ENCODE peak calls at places on chromosomes 6 and 20, in four cellular contexts. One of them, this sample, is unnamed.

GRCh38 chr6:3835055-3835731 is 14.0 kb upstream of the FAM50B start:
- DNase-seq in HepG2: peak; percentile 91
- DNase-seq in GM12878: no peak
- DNase-seq in HCT116: no peak
- DNase-seq in this sample: no peak

GRCh38 chr20:50014570-50015562 is 32.1 kb downstream of the SNAI1 start:
- DNase-seq in HepG2: no peak
- DNase-seq in GM12878: no peak
- DNase-seq in HCT116: no peak
- DNase-seq in this sample: peak; percentile 86

GRCh38 chr6:38774933-38775707 is 60.0 kb downstream of the DNAH8 start:
- DNase-seq in HepG2: no peak
- DNase-seq in GM12878: no peak
- DNase-seq in HCT116: no peak
- DNase-seq in this sample: no peak

GRCh38 chr6:112286010-112286409 is 31.6 kb upstream of the LAMA4 start:
- DNase-seq in HepG2: no peak
- DNase-seq in GM12878: peak; percentile 11
- DNase-seq in HCT116: no peak
- DNase-seq in this sample: peak; percentile 61

GRCh38 chr6:119343167-119343566 is 6.4 kb downstream of the MAN1A1 start:
- DNase-seq in HepG2: no peak
- DNase-seq in GM12878: no peak
- DNase-seq in HCT116: no peak
- DNase-seq in this sample: no peak

GRCh38 chr6:165661416-165662001 is 1.5 kb downstream of the PDE10A start:
- DNase-seq in HepG2: no peak
- DNase-seq in GM12878: no peak
- DNase-seq in HCT116: no peak
- DNase-seq in this sample: peak; percentile 51

GRCh38 chr6:167787896-167788530 is 38.7 kb upstream of the AFDN start:
- DNase-seq in HepG2: no peak
- DNase-seq in GM12878: no peak
- DNase-seq in HCT116: no peak
- DNase-seq in this sample: no peak

GRCh38 chr6:69379518-69379917 is 417.3 kb downstream of the LMBRD1 start:
- DNase-seq in HepG2: no peak
- DNase-seq in GM12878: no peak
- DNase-seq in HCT116: no peak
- DNase-seq in this sample: no peak

GRCh38 chr6:3382399-3383279 is 74.2 kb downstream of the SLC22A23 start:
- DNase-seq in HepG2: peak; percentile 94
- DNase-seq in GM12878: no peak
- DNase-seq in HCT116: peak; percentile 89
- DNase-seq in this sample: no peak

GRCh38 chr6:169070506-169071176 is 183.0 kb downstream of the THBS2 start:
- DNase-seq in HepG2: peak; percentile 26
- DNase-seq in GM12878: no peak
- DNase-seq in HCT116: peak; percentile 88
- DNase-seq in this sample: no peak

GRCh38 chr20:10291564-10292240 is 73.1 kb downstream of the SNAP25 start:
- DNase-seq in HepG2: no peak
- DNase-seq in GM12878: no peak
- DNase-seq in HCT116: no peak
- DNase-seq in this sample: peak; percentile 46

GRCh38 chr6:2763345-2763841 is 1.8 kb upstream of the WRNIP1 start:
- DNase-seq in HepG2: no peak
- DNase-seq in GM12878: no peak
- DNase-seq in HCT116: no peak
- DNase-seq in this sample: no peak

GRCh38 chr6:106046116-106046853 is 39.9 kb upstream of the PRDM1 start:
- DNase-seq in HepG2: peak; percentile 7
- DNase-seq in GM12878: no peak
- DNase-seq in HCT116: no peak
- DNase-seq in this sample: no peak

GRCh38 chr6:5220436-5220835 is 40.3 kb downstream of the LYRM4 start:
- DNase-seq in HepG2: no peak
- DNase-seq in GM12878: no peak
- DNase-seq in HCT116: no peak
- DNase-seq in this sample: no peak

GRCh38 chr20:32362924-32363364 is 4.8 kb downstream of the ASXL1 start:
- DNase-seq in HepG2: peak; percentile 54
- DNase-seq in GM12878: no peak
- DNase-seq in HCT116: no peak
- DNase-seq in this sample: no peak

GRCh38 chr6:90135672-90136071 is 161.0 kb downstream of the BACH2 start:
- DNase-seq in HepG2: no peak
- DNase-seq in GM12878: no peak
- DNase-seq in HCT116: no peak
- DNase-seq in this sample: no peak

GRCh38 chr6:124203106-124203811 is 399.6 kb downstream of the NKAIN2 start:
- DNase-seq in HepG2: no peak
- DNase-seq in GM12878: no peak
- DNase-seq in HCT116: no peak
- DNase-seq in this sample: no peak

GRCh38 chr6:89566011-89566775 is 72.4 kb downstream of the LYRM2 start:
- DNase-seq in HepG2: no peak
- DNase-seq in GM12878: no peak
- DNase-seq in HCT116: no peak
- DNase-seq in this sample: no peak

GRCh38 chr6:28710466-28711191 is 184.9 kb downstream of the GPX5 start:
- DNase-seq in HepG2: peak; percentile 59
- DNase-seq in GM12878: no peak
- DNase-seq in HCT116: no peak
- DNase-seq in this sample: no peak

GRCh38 chr6:113362542-113363430 is 494.4 kb upstream of the MARCKS start:
- DNase-seq in HepG2: no peak
- DNase-seq in GM12878: no peak
- DNase-seq in HCT116: no peak
- DNase-seq in this sample: no peak

GRCh38 chr20:23152902-23153301 is 66.8 kb upstream of the CD93 start:
- DNase-seq in HepG2: no peak
- DNase-seq in GM12878: no peak
- DNase-seq in HCT116: no peak
- DNase-seq in this sample: no peak

GRCh38 chr20:38132910-38133501 is 32.1 kb downstream of the TGM2 start:
- DNase-seq in HepG2: no peak
- DNase-seq in GM12878: no peak
- DNase-seq in HCT116: no peak
- DNase-seq in this sample: peak; percentile 21

GRCh38 chr20:45919536-45919933 is 7.6 kb upstream of the PLTP start:
- DNase-seq in HepG2: no peak
- DNase-seq in GM12878: no peak
- DNase-seq in HCT116: no peak
- DNase-seq in this sample: no peak

GRCh38 chr6:151675746-151676459 is 131.6 kb upstream of the ESR1 start:
- DNase-seq in HepG2: peak; percentile 64
- DNase-seq in GM12878: peak; percentile 11
- DNase-seq in HCT116: peak; percentile 57
- DNase-seq in this sample: peak; percentile 64

GRCh38 chr6:49888742-49889431 is 22.6 kb upstream of the CRISP1 start:
- DNase-seq in HepG2: no peak
- DNase-seq in GM12878: no peak
- DNase-seq in HCT116: no peak
- DNase-seq in this sample: no peak

GRCh38 chr20:64107736-64108457 is 532 bp upstream of the NPBWR2 start:
- DNase-seq in HepG2: no peak
- DNase-seq in GM12878: no peak
- DNase-seq in HCT116: no peak
- DNase-seq in this sample: no peak

GRCh38 chr6:119096683-119097310 is 18.3 kb upstream of the FAM184A start:
- DNase-seq in HepG2: no peak
- DNase-seq in GM12878: no peak
- DNase-seq in HCT116: no peak
- DNase-seq in this sample: no peak

GRCh38 chr20:32560989-32561830 is 23.9 kb downstream of the NOL4L start:
- DNase-seq in HepG2: no peak
- DNase-seq in GM12878: no peak
- DNase-seq in HCT116: no peak
- DNase-seq in this sample: no peak

GRCh38 chr6:72825265-72825918 is 203.5 kb downstream of the KCNQ5 start:
- DNase-seq in HepG2: no peak
- DNase-seq in GM12878: peak; percentile 1
- DNase-seq in HCT116: no peak
- DNase-seq in this sample: no peak

GRCh38 chr6:169019727-169020491 is 233.7 kb downstream of the THBS2 start:
- DNase-seq in HepG2: peak; percentile 28
- DNase-seq in GM12878: no peak
- DNase-seq in HCT116: no peak
- DNase-seq in this sample: no peak

GRCh38 chr20:52493177-52493711 is 301.7 kb upstream of the ZFP64 start:
- DNase-seq in HepG2: no peak
- DNase-seq in GM12878: no peak
- DNase-seq in HCT116: no peak
- DNase-seq in this sample: no peak

GRCh38 chr6:30990422-30991086 is 7.0 kb downstream of the MUC21 start:
- DNase-seq in HepG2: no peak
- DNase-seq in GM12878: no peak
- DNase-seq in HCT116: no peak
- DNase-seq in this sample: no peak

GRCh38 chr6:113122060-113122459 is 735.1 kb upstream of the MARCKS start:
- DNase-seq in HepG2: peak; percentile 25
- DNase-seq in GM12878: no peak
- DNase-seq in HCT116: peak; percentile 73
- DNase-seq in this sample: no peak

GRCh38 chr6:24529985-24530384 is 35.2 kb downstream of the ALDH5A1 start:
- DNase-seq in HepG2: no peak
- DNase-seq in GM12878: no peak
- DNase-seq in HCT116: no peak
- DNase-seq in this sample: peak; percentile 36

GRCh38 chr6:38193486-38194281 is 374.2 kb downstream of the ZFAND3 start:
- DNase-seq in HepG2: no peak
- DNase-seq in GM12878: no peak
- DNase-seq in HCT116: no peak
- DNase-seq in this sample: no peak

GRCh38 chr6:137588472-137588871 is 94.3 kb upstream of the OLIG3 start:
- DNase-seq in HepG2: peak; percentile 25
- DNase-seq in GM12878: no peak
- DNase-seq in HCT116: no peak
- DNase-seq in this sample: no peak

GRCh38 chr6:158610319-158610968 is 34.1 kb downstream of the DYNLT1 start:
- DNase-seq in HepG2: no peak
- DNase-seq in GM12878: no peak
- DNase-seq in HCT116: no peak
- DNase-seq in this sample: no peak

GRCh38 chr6:3226422-3227362 is 761 bp downstream of the TUBB2B start:
- DNase-seq in HepG2: no peak
- DNase-seq in GM12878: no peak
- DNase-seq in HCT116: no peak
- DNase-seq in this sample: peak; percentile 72

GRCh38 chr6:108960601-108961000 is 112.4 kb downstream of the ARMC2 start:
- DNase-seq in HepG2: no peak
- DNase-seq in GM12878: no peak
- DNase-seq in HCT116: no peak
- DNase-seq in this sample: no peak
- TF ChIP-seq RAD21 in HepG2: no peak
- TF ChIP-seq RAD21 in GM12878: no peak
- TF ChIP-seq RAD21 in HCT116: no peak
- TF ChIP-seq RAD21 in this sample: no peak

DNA sequence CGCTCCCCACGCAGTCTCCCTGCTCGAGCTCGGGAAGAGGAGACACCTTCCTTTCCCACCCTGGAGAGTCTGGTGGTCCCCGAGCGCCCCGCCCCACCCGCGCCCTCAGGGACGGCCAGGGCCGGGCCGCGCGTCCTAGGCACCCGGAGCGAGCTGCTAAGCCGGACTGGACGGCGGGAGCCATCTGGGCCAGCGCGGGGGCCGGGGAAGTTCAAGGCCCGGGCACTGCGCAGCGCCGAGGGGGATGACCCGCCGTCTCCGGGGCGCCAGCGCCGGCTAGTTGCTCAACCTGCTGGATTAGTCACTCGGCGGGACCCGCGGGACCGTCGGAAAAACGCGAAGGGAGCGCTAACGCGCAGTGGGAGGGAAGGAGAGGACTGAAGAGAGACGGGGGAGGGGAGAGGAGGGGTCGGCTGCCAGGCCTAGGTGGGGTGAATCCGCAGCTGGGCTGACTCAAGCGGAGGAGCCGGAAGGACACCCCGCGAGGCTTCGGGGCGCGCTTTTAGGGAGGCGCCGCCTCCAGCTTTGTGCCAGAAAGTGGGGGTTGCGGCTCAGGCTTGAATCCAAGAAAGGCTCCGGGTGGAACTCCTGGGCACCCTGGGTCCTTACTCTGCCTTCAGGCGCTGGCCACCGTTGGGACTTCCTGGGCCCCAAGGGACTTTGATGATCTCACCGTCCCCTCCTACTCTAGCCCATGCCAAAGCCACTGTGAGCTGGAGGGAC is 75.7 kb upstream of the FOXP4 start:
- DNase-seq in HepG2: no peak
- DNase-seq in GM12878: no peak
- DNase-seq in HCT116: no peak
- DNase-seq in this sample: no peak
- TF ChIP-seq SIN3A in HepG2: no peak
- TF ChIP-seq SIN3A in GM12878: no peak
- TF ChIP-seq SIN3A in HCT116: no peak
- TF ChIP-seq SIN3A in this sample: no peak

GRCh38 chr6:21103626-21104224 is 489.8 kb upstream of the SOX4 start:
- DNase-seq in HepG2: peak; percentile 72
- DNase-seq in GM12878: no peak
- DNase-seq in HCT116: no peak
- DNase-seq in this sample: no peak

GRCh38 chr6:21102201-21102600 is 491.4 kb upstream of the SOX4 start:
- DNase-seq in HepG2: no peak
- DNase-seq in GM12878: no peak
- DNase-seq in HCT116: no peak
- DNase-seq in this sample: no peak

GRCh38 chr6:21101694-21102093 is 491.9 kb upstream of the SOX4 start:
- DNase-seq in HepG2: no peak
- DNase-seq in GM12878: no peak
- DNase-seq in HCT116: no peak
- DNase-seq in this sample: no peak

GRCh38 chr6:21104288-21104687 is 489.3 kb upstream of the SOX4 start:
- DNase-seq in HepG2: no peak
- DNase-seq in GM12878: no peak
- DNase-seq in HCT116: no peak
- DNase-seq in this sample: no peak

DNA sequence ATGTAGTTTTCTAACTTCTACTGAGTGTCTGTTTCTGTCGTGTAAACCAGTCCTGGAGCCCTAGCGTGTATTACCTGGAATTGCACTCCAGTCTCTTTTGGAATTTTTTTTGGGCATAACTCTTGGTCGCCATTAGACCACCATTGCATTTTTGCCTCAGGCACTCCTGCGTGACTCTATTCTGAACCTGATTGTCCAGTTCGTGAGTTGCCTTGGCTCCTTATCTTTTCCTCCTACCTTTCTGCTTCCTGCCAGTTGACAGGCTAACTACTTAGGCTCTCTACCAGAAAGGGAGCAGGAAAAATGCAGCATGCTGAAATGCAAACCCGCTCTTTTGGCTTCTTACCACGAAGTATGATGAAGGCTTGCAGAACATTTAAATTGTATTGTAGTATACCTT is 490.9 kb upstream of the SOX4 start:
- DNase-seq in HepG2: no peak
- DNase-seq in GM12878: no peak
- DNase-seq in HCT116: no peak
- DNase-seq in this sample: no peak
- TF ChIP-seq POLR2AphosphoS5 in HepG2: no peak
- TF ChIP-seq POLR2AphosphoS5 in GM12878: no peak
- TF ChIP-seq POLR2AphosphoS5 in HCT116: no peak
- TF ChIP-seq POLR2AphosphoS5 in this sample: no peak

GRCh38 chr6:85506441-85507093 is 56.7 kb downstream of the NT5E start:
- DNase-seq in HepG2: no peak
- DNase-seq in GM12878: no peak
- DNase-seq in HCT116: no peak
- DNase-seq in this sample: no peak
- TF ChIP-seq RAD21 in HepG2: no peak
- TF ChIP-seq RAD21 in GM12878: no peak
- TF ChIP-seq RAD21 in HCT116: no peak
- TF ChIP-seq RAD21 in this sample: no peak